ENCODE peak calls at places on chromosomes 1 and 21, in four cellular contexts. One of them, this sample, is unnamed.

GRCh38 chr1:966135-966602 is at the start of gene PLEKHN1:
- DNase-seq in K562: peak
- DNase-seq in GM12878: no peak
- DNase-seq in HepG2: peak
- DNase-seq in this sample: no peak

GRCh38 chr1:212685429-212685828 is 14.2 kb downstream of the BATF3 start:
- DNase-seq in K562: no peak
- DNase-seq in GM12878: no peak
- DNase-seq in HepG2: no peak
- DNase-seq in this sample: no peak

GRCh38 chr1:32759521-32759980 is 57.0 kb upstream of the SYNC start:
- DNase-seq in K562: no peak
- DNase-seq in GM12878: no peak
- DNase-seq in HepG2: peak
- DNase-seq in this sample: no peak

GRCh38 chr1:220432408-220432807 is 95.5 kb upstream of the MARK1 start:
- DNase-seq in K562: no peak
- DNase-seq in GM12878: no peak
- DNase-seq in HepG2: no peak
- DNase-seq in this sample: no peak

GRCh38 chr1:29825274-29825940 is 589.1 kb downstream of the PTPRU start:
- DNase-seq in K562: no peak
- DNase-seq in GM12878: no peak
- DNase-seq in HepG2: no peak
- DNase-seq in this sample: no peak

GRCh38 chr1:58460469-58460868 is 86.1 kb downstream of the OMA1 start:
- DNase-seq in K562: peak
- DNase-seq in GM12878: no peak
- DNase-seq in HepG2: no peak
- DNase-seq in this sample: no peak

GRCh38 chr1:70048336-70048735 is 157.0 kb downstream of the LRRC40 start:
- DNase-seq in K562: no peak
- DNase-seq in GM12878: no peak
- DNase-seq in HepG2: no peak
- DNase-seq in this sample: no peak

GRCh38 chr1:9996624-9997582 is at the start of gene RBP7:
- DNase-seq in K562: peak
- DNase-seq in GM12878: no peak
- DNase-seq in HepG2: no peak
- DNase-seq in this sample: peak

GRCh38 chr1:110235839-110236682 is 25.9 kb downstream of the KCNC4 start:
- DNase-seq in K562: peak
- DNase-seq in GM12878: no peak
- DNase-seq in HepG2: no peak
- DNase-seq in this sample: no peak

GRCh38 chr1:21663251-21663950 is 5.8 kb downstream of the RAP1GAP start:
- DNase-seq in K562: peak
- DNase-seq in GM12878: no peak
- DNase-seq in HepG2: no peak
- DNase-seq in this sample: no peak

GRCh38 chr1:207056673-207057072 is 3.6 kb downstream of the PFKFB2 start:
- DNase-seq in K562: no peak
- DNase-seq in GM12878: no peak
- DNase-seq in HepG2: no peak
- DNase-seq in this sample: no peak

GRCh38 chr1:173478099-173478555 is 992 bp downstream of the PRDX6 start:
- DNase-seq in K562: peak
- DNase-seq in GM12878: no peak
- DNase-seq in HepG2: peak
- DNase-seq in this sample: peak

GRCh38 chr1:186076006-186076405 is 299.0 kb downstream of the TPR start:
- DNase-seq in K562: no peak
- DNase-seq in GM12878: no peak
- DNase-seq in HepG2: no peak
- DNase-seq in this sample: no peak

GRCh38 chr1:156583821-156584622 is 4.5 kb downstream of the TTC24 start:
- DNase-seq in K562: peak
- DNase-seq in GM12878: no peak
- DNase-seq in HepG2: peak
- DNase-seq in this sample: peak

GRCh38 chr1:111603979-111604378 is 15.6 kb upstream of the RAP1A start:
- DNase-seq in K562: no peak
- DNase-seq in GM12878: no peak
- DNase-seq in HepG2: no peak
- DNase-seq in this sample: no peak

GRCh38 chr1:68975534-68975933 is 478.7 kb upstream of the DEPDC1 start:
- DNase-seq in K562: no peak
- DNase-seq in GM12878: no peak
- DNase-seq in HepG2: no peak
- DNase-seq in this sample: no peak

GRCh38 chr1:83671586-83671985 is 327.3 kb downstream of the TTLL7 start:
- DNase-seq in K562: no peak
- DNase-seq in GM12878: no peak
- DNase-seq in HepG2: no peak
- DNase-seq in this sample: no peak

GRCh38 chr1:183956559-183957188 is 80.9 kb downstream of the COLGALT2 start:
- DNase-seq in K562: no peak
- DNase-seq in GM12878: peak
- DNase-seq in HepG2: no peak
- DNase-seq in this sample: no peak

GRCh38 chr1:93447481-93448291 is at the start of gene FNBP1L:
- DNase-seq in K562: peak
- DNase-seq in GM12878: no peak
- DNase-seq in HepG2: peak
- DNase-seq in this sample: peak

GRCh38 chr1:1348420-1349255 is 580 bp downstream of the DVL1 start:
- DNase-seq in K562: peak
- DNase-seq in GM12878: no peak
- DNase-seq in HepG2: no peak
- DNase-seq in this sample: no peak

GRCh38 chr1:109011335-109011734 is 30.6 kb downstream of the WDR47 start:
- DNase-seq in K562: no peak
- DNase-seq in GM12878: no peak
- DNase-seq in HepG2: peak
- DNase-seq in this sample: no peak

GRCh38 chr1:88462481-88463261 is 221.4 kb upstream of the PKN2 start:
- DNase-seq in K562: no peak
- DNase-seq in GM12878: no peak
- DNase-seq in HepG2: no peak
- DNase-seq in this sample: peak

GRCh38 chr1:25620211-25620610 is 3.6 kb downstream of the MAN1C1 start:
- DNase-seq in K562: no peak
- DNase-seq in GM12878: no peak
- DNase-seq in HepG2: no peak
- DNase-seq in this sample: no peak

GRCh38 chr1:178352790-178353416 is 143.9 kb downstream of the CLEC20A start:
- DNase-seq in K562: no peak
- DNase-seq in GM12878: no peak
- DNase-seq in HepG2: no peak
- DNase-seq in this sample: no peak

GRCh38 chr1:18278953-18279712 is 171.5 kb downstream of the IGSF21 start:
- DNase-seq in K562: no peak
- DNase-seq in GM12878: no peak
- DNase-seq in HepG2: no peak
- DNase-seq in this sample: no peak

GRCh38 chr1:248710305-248710900 is 7.8 kb upstream of the OR14I1 start:
- DNase-seq in K562: no peak
- DNase-seq in GM12878: no peak
- DNase-seq in HepG2: no peak
- DNase-seq in this sample: no peak

GRCh38 chr21:33058468-33059318 is 11.2 kb upstream of the OLIG1 start:
- DNase-seq in K562: no peak
- DNase-seq in GM12878: no peak
- DNase-seq in HepG2: no peak
- DNase-seq in this sample: no peak

GRCh38 chr1:200483491-200484143 is 73.8 kb upstream of the ZNF281 start:
- DNase-seq in K562: peak
- DNase-seq in GM12878: peak
- DNase-seq in HepG2: peak
- DNase-seq in this sample: peak

GRCh38 chr21:15992171-15992570 is 262.4 kb downstream of the USP25 start:
- DNase-seq in K562: no peak
- DNase-seq in GM12878: no peak
- DNase-seq in HepG2: no peak
- DNase-seq in this sample: no peak

GRCh38 chr1:93595266-93595665 is 86.4 kb downstream of the BCAR3 start:
- DNase-seq in K562: no peak
- DNase-seq in GM12878: no peak
- DNase-seq in HepG2: no peak
- DNase-seq in this sample: no peak

GRCh38 chr1:45622267-45622890 is 1.5 kb downstream of the CCDC17 start:
- DNase-seq in K562: peak
- DNase-seq in GM12878: no peak
- DNase-seq in HepG2: no peak
- DNase-seq in this sample: no peak

GRCh38 chr1:24875976-24876609 is 54.0 kb downstream of the RUNX3 start:
- DNase-seq in K562: no peak
- DNase-seq in GM12878: no peak
- DNase-seq in HepG2: no peak
- DNase-seq in this sample: no peak

GRCh38 chr21:45982758-45983731 is 1.5 kb downstream of the COL6A1 start:
- DNase-seq in K562: no peak
- DNase-seq in GM12878: no peak
- DNase-seq in HepG2: no peak
- DNase-seq in this sample: no peak

GRCh38 chr1:155978325-155978972 is at the start of gene ARHGEF2:
- DNase-seq in K562: peak
- DNase-seq in GM12878: no peak
- DNase-seq in HepG2: no peak
- DNase-seq in this sample: peak

GRCh38 chr1:29984107-29984506 is 739.3 kb downstream of the MATN1 start:
- DNase-seq in K562: no peak
- DNase-seq in GM12878: no peak
- DNase-seq in HepG2: no peak
- DNase-seq in this sample: no peak

DNA sequence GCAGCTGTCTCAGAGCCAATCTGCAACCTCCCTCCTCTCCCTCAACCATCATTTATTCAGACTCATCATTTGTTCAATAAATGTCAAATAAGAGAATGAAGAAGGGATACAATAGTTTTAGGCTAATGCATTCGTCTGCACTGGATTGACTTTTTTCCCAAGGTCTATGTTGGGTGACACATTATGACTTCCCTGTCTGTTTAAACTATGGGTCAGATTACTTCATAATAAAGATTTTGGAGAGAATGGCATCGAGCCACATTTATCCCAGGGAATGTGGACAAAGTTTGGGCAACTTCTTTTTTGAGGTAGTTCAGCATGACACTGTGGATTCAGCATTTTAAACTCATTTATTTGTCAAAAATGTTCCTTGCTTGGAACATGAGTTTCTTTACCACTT is 107.4 kb upstream of the ADGRL2 start:
- DNase-seq in K562: no peak
- DNase-seq in GM12878: no peak
- DNase-seq in HepG2: no peak
- DNase-seq in this sample: no peak
- TF ChIP-seq TARDBP in K562: no peak
- TF ChIP-seq TARDBP in GM12878: no peak
- TF ChIP-seq TARDBP in HepG2: no peak
- TF ChIP-seq TARDBP in this sample: no peak

DNA sequence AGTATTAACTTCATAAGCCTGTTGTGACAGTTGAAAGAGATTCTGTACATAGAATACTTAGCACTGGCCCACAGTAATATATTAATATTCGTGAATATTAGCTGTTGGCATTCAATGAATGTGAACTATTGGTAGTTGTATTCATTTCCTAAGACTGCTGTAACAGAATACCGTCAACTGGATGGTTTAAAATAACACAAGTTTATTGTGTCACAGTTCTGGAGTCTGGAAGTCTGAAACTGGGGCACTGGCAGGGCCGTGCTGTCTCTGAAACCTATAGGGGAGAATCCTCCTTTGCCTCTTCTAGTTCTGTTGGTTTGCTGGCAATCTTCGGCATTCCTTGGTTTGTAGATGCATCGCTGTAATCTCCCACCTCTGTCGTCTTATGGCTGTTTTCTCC is 47.5 kb downstream of the OLFML3 start:
- DNase-seq in K562: no peak
- DNase-seq in GM12878: no peak
- DNase-seq in HepG2: no peak
- DNase-seq in this sample: no peak
- TF ChIP-seq TARDBP in K562: no peak
- TF ChIP-seq TARDBP in GM12878: no peak
- TF ChIP-seq TARDBP in HepG2: no peak
- TF ChIP-seq TARDBP in this sample: no peak

GRCh38 chr1:246427611-246428010 is 79.5 kb downstream of the SMYD3 start:
- DNase-seq in K562: no peak
- DNase-seq in GM12878: no peak
- DNase-seq in HepG2: no peak
- DNase-seq in this sample: no peak
- TF ChIP-seq TARDBP in K562: no peak
- TF ChIP-seq TARDBP in GM12878: no peak
- TF ChIP-seq TARDBP in HepG2: no peak
- TF ChIP-seq TARDBP in this sample: no peak

GRCh38 chr1:125085720-125086591 is 3901.2 kb downstream of the SRGAP2C start:
- DNase-seq in K562: no peak
- DNase-seq in GM12878: no peak
- DNase-seq in HepG2: no peak
- DNase-seq in this sample: no peak
- TF ChIP-seq TARDBP in K562: no peak
- TF ChIP-seq TARDBP in GM12878: no peak
- TF ChIP-seq TARDBP in HepG2: no peak
- TF ChIP-seq TARDBP in this sample: no peak

DNA sequence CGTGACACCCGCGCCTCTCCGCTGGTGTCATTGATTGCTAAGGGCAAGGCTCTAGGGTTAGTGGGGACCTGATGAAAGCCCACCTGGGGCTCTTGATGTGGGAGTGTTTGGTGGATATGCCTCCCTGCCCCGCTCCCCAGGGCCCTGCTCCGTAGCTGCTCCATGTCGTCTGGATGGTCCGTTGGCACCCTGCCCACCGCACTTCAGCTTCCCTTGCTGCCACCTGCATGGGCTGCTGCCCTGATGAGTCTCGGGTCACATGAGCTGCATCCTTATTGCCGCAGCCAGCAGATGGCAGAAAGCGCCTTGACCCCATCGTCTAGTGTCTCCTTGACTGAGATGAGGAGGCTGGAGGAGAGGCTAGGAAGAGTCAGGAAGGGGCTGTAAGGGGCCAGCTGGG is 439.4 kb downstream of the CAMTA1 start:
- DNase-seq in K562: no peak
- DNase-seq in GM12878: no peak
- DNase-seq in HepG2: no peak
- DNase-seq in this sample: no peak
- TF ChIP-seq TARDBP in K562: no peak
- TF ChIP-seq TARDBP in GM12878: no peak
- TF ChIP-seq TARDBP in HepG2: no peak
- TF ChIP-seq TARDBP in this sample: no peak

GRCh38 chr1:59709333-59709732 is 105.4 kb upstream of the HOOK1 start:
- DNase-seq in K562: no peak
- DNase-seq in GM12878: no peak
- DNase-seq in HepG2: no peak
- DNase-seq in this sample: no peak
- TF ChIP-seq TARDBP in K562: no peak
- TF ChIP-seq TARDBP in GM12878: no peak
- TF ChIP-seq TARDBP in HepG2: no peak
- TF ChIP-seq TARDBP in this sample: no peak